ENCODE peak calls at places on chromosomes 5 and 9, in six cellular contexts. Q, W, D, P, R and J are unnamed samples.

GRCh38 chr9:35951736-35952135 is 6.2 kb downstream of the OR2S2 start:
- DNase-seq in Q (peak; percentile 54), W (peak; percentile 14), D (no peak), P (no peak), R (peak; percentile 84), J (no peak)

GRCh38 chr5:172235132-172235780 is 41.3 kb downstream of the EFCAB9 start:
- DNase-seq in Q (peak; percentile 7), W (no peak), D (no peak), P (no peak), R (no peak), J (no peak)

GRCh38 chr5:147796556-147797308 is 14.2 kb upstream of the JAKMIP2 start:
- DNase-seq in Q (no peak), W (no peak), D (no peak), P (no peak), R (no peak), J (no peak)

GRCh38 chr5:75584641-75585040 is 26.6 kb upstream of the ANKDD1B start:
- DNase-seq in Q (no peak), W (no peak), D (no peak), P (no peak), R (no peak), J (peak; percentile 15)

GRCh38 chr9:127913682-127914081 is 3.2 kb downstream of the ST6GALNAC4 start:
- DNase-seq in Q (no peak), W (no peak), D (no peak), P (no peak), R (no peak), J (no peak)

GRCh38 chr5:5140051-5141010 is at the start of gene ADAMTS16:
- DNase-seq in Q (no peak), W (peak; percentile 78), D (peak; percentile 49), P (peak; percentile 74), R (peak; percentile 33), J (no peak)

GRCh38 chr5:55110156-55110680 is 7.8 kb downstream of the GZMA start:
- DNase-seq in Q (no peak), W (no peak), D (no peak), P (no peak), R (no peak), J (no peak)

GRCh38 chr5:132260714-132261615 is 3.5 kb downstream of the PDLIM4 start:
- DNase-seq in Q (peak; percentile 96), W (peak; percentile 23), D (no peak), P (peak; percentile 25), R (no peak), J (peak; percentile 88)

GRCh38 chr9:16652511-16653101 is 217.9 kb downstream of the BNC2 start:
- DNase-seq in Q (peak; percentile 55), W (no peak), D (no peak), P (no peak), R (peak; percentile 14), J (peak; percentile 41)

GRCh38 chr5:120769291-120769872 is 305.3 kb downstream of the PRR16 start:
- DNase-seq in Q (peak; percentile 54), W (no peak), D (no peak), P (no peak), R (no peak), J (no peak)

GRCh38 chr5:62514510-62515119 is 64.0 kb upstream of the LRRC70 start:
- DNase-seq in Q (no peak), W (no peak), D (no peak), P (no peak), R (no peak), J (no peak)

GRCh38 chr5:2530609-2531008 is 220.9 kb downstream of the IRX2 start:
- DNase-seq in Q (no peak), W (no peak), D (no peak), P (no peak), R (no peak), J (no peak)

GRCh38 chr9:121499177-121499426 is 542 bp downstream of the GGTA1 start:
- DNase-seq in Q (no peak), W (no peak), D (no peak), P (peak; percentile 34), R (no peak), J (no peak)

GRCh38 chr5:39400711-39401385 is 23.9 kb downstream of the DAB2 start:
- DNase-seq in Q (peak; percentile 67), W (no peak), D (no peak), P (no peak), R (peak; percentile 31), J (peak; percentile 53)

GRCh38 chr9:16075695-16076094 is 522.9 kb downstream of the CCDC171 start:
- DNase-seq in Q (peak; percentile 60), W (no peak), D (no peak), P (no peak), R (no peak), J (no peak)

GRCh38 chr5:107555425-107556090 is 115.2 kb downstream of the EFNA5 start:
- DNase-seq in Q (peak; percentile 69), W (no peak), D (no peak), P (no peak), R (no peak), J (no peak)

GRCh38 chr5:107553063-107553676 is 117.6 kb downstream of the EFNA5 start:
- DNase-seq in Q (peak; percentile 15), W (no peak), D (no peak), P (no peak), R (no peak), J (peak; percentile 62)

GRCh38 chr5:107557051-107557658 is 113.6 kb downstream of the EFNA5 start:
- DNase-seq in Q (no peak), W (no peak), D (no peak), P (peak; percentile 71), R (peak; percentile 95), J (peak; percentile 72)

GRCh38 chr5:107556575-107556974 is 114.2 kb downstream of the EFNA5 start:
- DNase-seq in Q (no peak), W (no peak), D (no peak), P (no peak), R (no peak), J (no peak)

GRCh38 chr5:107554776-107555424 is 115.8 kb downstream of the EFNA5 start:
- DNase-seq in Q (no peak), W (no peak), D (no peak), P (no peak), R (no peak), J (no peak)
- H2BK120ac ChIP-seq in Q (peak overlapping the region; percentile 89), W (no peak overlapping the region), D (no peak overlapping the region), P (no peak overlapping the region), R (no peak overlapping the region), J (peak overlapping the region; percentile 19)

GRCh38 chr5:77030097-77031071 is at the start of gene AGGF1:
- DNase-seq in Q (peak; percentile 92), W (peak; percentile 85), D (peak; percentile 56), P (peak; percentile 94), R (peak; percentile 98), J (peak; percentile 93)
- H2BK120ac ChIP-seq in Q (peak within 1 kb of the TSS; percentile 28), W (no peak within 1 kb of the TSS), D (peak within 1 kb of the TSS; percentile 53), P (no peak within 1 kb of the TSS), R (no peak within 1 kb of the TSS), J (peak within 1 kb of the TSS; percentile 81)

GRCh38 chr9:134600431-134600830 is 41.2 kb upstream of the COL5A1 start:
- DNase-seq in Q (no peak), W (no peak), D (no peak), P (no peak), R (peak; percentile 75), J (no peak)

GRCh38 chr9:134597041-134597913 is 44.3 kb upstream of the COL5A1 start:
- DNase-seq in Q (peak; percentile 66), W (no peak), D (no peak), P (no peak), R (no peak), J (peak; percentile 44)

GRCh38 chr9:134600836-134601638 is 40.6 kb upstream of the COL5A1 start:
- DNase-seq in Q (no peak), W (no peak), D (no peak), P (peak; percentile 18), R (no peak), J (no peak)

GRCh38 chr9:134598884-134599245 is 42.7 kb upstream of the COL5A1 start:
- DNase-seq in Q (no peak), W (no peak), D (no peak), P (no peak), R (no peak), J (no peak)

DNA sequence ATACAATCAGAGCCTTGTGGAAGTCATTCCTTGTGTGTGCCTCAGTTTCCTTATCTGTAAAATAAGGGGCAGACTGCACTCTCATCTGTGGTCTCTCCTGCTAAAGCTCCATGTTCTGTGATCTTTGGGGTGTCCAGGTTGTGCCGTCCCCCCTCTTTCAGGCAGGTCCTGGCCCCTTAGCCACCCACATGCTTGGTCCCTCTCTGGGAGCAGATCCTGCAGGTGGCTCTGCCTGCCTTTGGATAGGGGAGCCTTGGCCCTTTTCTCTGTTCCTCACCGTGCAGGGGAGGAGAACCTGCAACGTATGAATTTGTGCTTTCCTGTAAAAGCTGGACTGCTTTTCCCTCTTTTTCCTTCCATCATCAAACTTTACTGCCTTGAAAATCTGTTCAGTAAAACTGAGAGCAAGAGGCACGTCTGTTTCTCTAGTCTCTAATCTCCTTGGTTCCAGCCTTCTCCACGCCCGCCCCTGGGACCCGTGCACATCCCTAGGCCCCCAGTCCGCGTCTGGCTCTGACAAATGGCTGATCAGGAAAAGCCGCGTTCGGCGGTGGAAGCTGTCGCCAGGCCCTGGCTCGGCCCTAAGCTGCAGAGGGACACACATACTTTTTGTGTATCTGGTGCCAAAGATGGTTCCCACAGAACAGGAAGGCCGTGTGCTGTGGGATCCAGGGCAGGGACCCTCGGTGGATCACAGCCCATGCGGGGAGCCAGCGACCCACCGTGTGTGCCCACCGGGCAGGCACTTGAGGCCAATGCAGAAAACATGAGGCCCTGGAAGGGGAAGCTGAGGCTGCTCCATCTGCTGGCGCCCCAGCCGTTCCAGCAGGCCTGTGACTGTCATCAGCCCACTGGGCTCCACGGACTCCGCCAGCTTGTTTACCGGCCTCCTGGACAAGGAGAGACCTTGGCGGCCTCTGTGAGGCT is 43.4 kb upstream of the COL5A1 start:
- DNase-seq in Q (no peak), W (no peak), D (no peak), P (peak; percentile 32), R (peak; percentile 39), J (peak; percentile 69)
- H2BK120ac ChIP-seq in Q (peak overlapping the region; percentile 95), W (no peak overlapping the region), D (peak overlapping the region; percentile 47), P (no peak overlapping the region), R (no peak overlapping the region), J (peak overlapping the region; percentile 21)

GRCh38 chr9:93107825-93108161 is 11.8 kb downstream of the CARD19 start:
- DNase-seq in Q (no peak), W (no peak), D (no peak), P (no peak), R (no peak), J (no peak)

GRCh38 chr9:93108301-93109041 is 12.5 kb downstream of the CARD19 start:
- DNase-seq in Q (no peak), W (no peak), D (no peak), P (no peak), R (no peak), J (no peak)

GRCh38 chr9:93105620-93106019 is 9.6 kb downstream of the CARD19 start:
- DNase-seq in Q (no peak), W (no peak), D (no peak), P (no peak), R (no peak), J (no peak)

GRCh38 chr9:93110400-93110855 is 14.4 kb downstream of the CARD19 start:
- DNase-seq in Q (no peak), W (no peak), D (no peak), P (no peak), R (no peak), J (no peak)

DNA sequence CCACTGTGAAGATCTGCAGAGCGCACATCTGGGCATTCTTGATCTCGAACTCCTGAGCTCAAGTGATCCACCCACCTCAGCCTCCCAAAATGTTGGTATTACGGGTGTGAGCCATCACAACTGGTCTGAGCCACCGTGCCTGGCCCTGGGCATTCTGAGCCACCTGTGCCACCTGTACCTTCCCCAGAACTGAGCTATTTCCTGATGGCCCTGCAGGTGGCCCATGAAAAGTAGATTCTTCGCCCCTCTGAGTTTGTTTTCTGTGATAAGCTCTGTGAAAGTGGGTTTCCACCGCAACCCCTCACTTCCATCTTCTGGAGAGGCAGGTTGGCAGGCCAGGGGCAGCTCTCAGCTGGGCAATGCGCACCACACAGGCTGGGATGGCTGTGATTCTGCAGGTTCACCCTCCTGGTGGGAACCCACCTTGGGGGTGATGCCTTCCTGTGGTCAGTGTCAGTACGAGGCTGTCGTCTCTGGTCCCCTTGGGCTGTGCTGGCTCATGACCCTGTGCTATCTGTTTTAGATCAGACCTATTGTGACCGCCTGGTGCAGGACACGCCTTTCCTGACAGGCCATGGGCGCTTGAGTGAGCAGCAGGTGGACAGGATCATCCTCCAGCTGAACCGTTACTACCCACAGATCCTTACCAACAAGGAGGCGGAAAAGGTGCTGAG is 11.3 kb downstream of the CARD19 start:
- DNase-seq in Q (no peak), W (no peak), D (no peak), P (no peak), R (no peak), J (no peak)
- H2BK120ac ChIP-seq in Q (no peak overlapping the region), W (peak overlapping the region; percentile 22), D (no peak overlapping the region), P (no peak overlapping the region), R (no peak overlapping the region), J (no peak overlapping the region)